ENCODE peak calls at places on chromosomes 11 and 22, in ten cellular contexts. M is stimulated activated CD8-positive, alpha-beta memory T cell treated with anti-CD3 and anti-CD28 coated beads, Interleukin-2, amount 100 ng/mL, for 48 hours; E is NCI-H2029 treated with DMSO at 0.1 percent for 48 hours; L is left kidney; G is sciatic nerve; Y is NCI-H1417; V is fibroblast of the conjunctiva; I is AG08396; Q is retinal pigment epithelial cell; F is tibial nerve. X is an unnamed sample.

GRCh38 chr11:35786188-35786587 is 123.6 kb downstream of the TRIM44 start:
- DNase-seq in M (no peak), E (no peak), L (no peak), G (no peak), Y (no peak), V (no peak), I (no peak), Q (no peak), F (no peak), X (no peak)

GRCh38 chr11:92698742-92699141 is 270.7 kb upstream of the MTNR1B start:
- DNase-seq in M (no peak), E (no peak), L (no peak), G (no peak), Y (no peak), V (no peak), I (no peak), Q (no peak), F (no peak), X (no peak)

GRCh38 chr11:63553759-63554158 is 9.4 kb downstream of the PLAAT2 start:
- DNase-seq in M (no peak), E (no peak), L (no peak), G (no peak), Y (no peak), V (no peak), I (no peak), Q (no peak), F (no peak), X (no peak)

GRCh38 chr11:70018816-70019215 is 59.3 kb upstream of the ANO1 start:
- DNase-seq in M (no peak), E (no peak), L (no peak), G (no peak), Y (no peak), V (no peak), I (no peak), Q (no peak), F (no peak), X (no peak)

GRCh38 chr22:42844756-42845155 is 12.3 kb downstream of the ARFGAP3 start:
- DNase-seq in M (no peak), E (no peak), L (no peak), G (no peak), Y (no peak), V (no peak), I (no peak), Q (no peak), F (no peak), X (no peak)

GRCh38 chr11:126992065-126992803 is 8.3 kb downstream of the KIRREL3 start:
- DNase-seq in M (no peak), E (no peak), L (no peak), G (no peak), Y (no peak), V (peak), I (peak), Q (peak), F (no peak), X (no peak)

GRCh38 chr11:117829369-117829725 is 4.8 kb upstream of the FXYD2 start:
- DNase-seq in M (no peak), E (no peak), L (no peak), G (no peak), Y (no peak), V (no peak), I (no peak), Q (no peak), F (no peak), X (no peak)

GRCh38 chr11:2518112-2518982 is 73.5 kb downstream of the KCNQ1 start:
- DNase-seq in M (no peak), E (no peak), L (no peak), G (peak), Y (no peak), V (no peak), I (no peak), Q (no peak), F (peak), X (no peak)

GRCh38 chr22:49951001-49951677 is 9.4 kb upstream of the PIM3 start:
- DNase-seq in M (no peak), E (peak), L (peak), G (no peak), Y (no peak), V (no peak), I (no peak), Q (no peak), F (no peak), X (peak)

GRCh38 chr22:36432592-36433317 is 45.0 kb upstream of the MYH9 start:
- DNase-seq in M (no peak), E (no peak), L (peak), G (no peak), Y (no peak), V (no peak), I (no peak), Q (no peak), F (no peak), X (no peak)

GRCh38 chr11:1054143-1055108 is 17.9 kb upstream of the MUC6 start:
- DNase-seq in M (no peak), E (no peak), L (peak), G (peak), Y (no peak), V (no peak), I (peak), Q (no peak), F (no peak), X (no peak)

GRCh38 chr11:76795936-76796441 is 12.8 kb downstream of the TSKU start:
- DNase-seq in M (no peak), E (no peak), L (no peak), G (no peak), Y (no peak), V (no peak), I (no peak), Q (no peak), F (no peak), X (no peak)

GRCh38 chr11:102853055-102853454 is 9.6 kb upstream of the MMP3 start:
- DNase-seq in M (no peak), E (no peak), L (no peak), G (no peak), Y (no peak), V (no peak), I (no peak), Q (no peak), F (no peak), X (no peak)

GRCh38 chr11:97361812-97362378 is 972.1 kb downstream of the JRKL start:
- DNase-seq in M (no peak), E (no peak), L (no peak), G (no peak), Y (no peak), V (no peak), I (no peak), Q (no peak), F (no peak), X (no peak)

GRCh38 chr11:26333906-26334305 is 2.0 kb downstream of the ANO3 start:
- DNase-seq in M (no peak), E (no peak), L (no peak), G (no peak), Y (no peak), V (peak), I (no peak), Q (no peak), F (no peak), X (no peak)

GRCh38 chr22:36419912-36420882 is 32.4 kb upstream of the MYH9 start:
- DNase-seq in M (no peak), E (no peak), L (peak), G (no peak), Y (peak), V (no peak), I (no peak), Q (no peak), F (peak), X (no peak)

GRCh38 chr22:21990449-21991308 is 8.1 kb upstream of the TOP3B start:
- DNase-seq in M (no peak), E (no peak), L (no peak), G (no peak), Y (no peak), V (no peak), I (peak), Q (no peak), F (no peak), X (no peak)